ENCODE peak calls at places on chromosomes 13 and 19, in seven cellular contexts. One of them, this sample, is unnamed.

GRCh38 chr19:7251502-7251901 is 42.7 kb downstream of the INSR start:
- DNase-seq in HTR-8/SVneo: no peak
- DNase-seq in NCI-H82: no peak
- DNase-seq in kidney tubule cell: no peak
- DNase-seq in omental fat pad: no peak
- DNase-seq in DMS153: no peak
- DNase-seq in NAMALWA: no peak
- DNase-seq in this sample: no peak

GRCh38 chr19:34597596-34597995 is 79.4 kb downstream of the SCGB2B2 start:
- DNase-seq in HTR-8/SVneo: no peak
- DNase-seq in NCI-H82: no peak
- DNase-seq in kidney tubule cell: no peak
- DNase-seq in omental fat pad: no peak
- DNase-seq in DMS153: no peak
- DNase-seq in NAMALWA: no peak
- DNase-seq in this sample: no peak

GRCh38 chr19:55283548-55284393 is at the start of gene BRSK1:
- DNase-seq in HTR-8/SVneo: peak
- DNase-seq in NCI-H82: peak
- DNase-seq in kidney tubule cell: peak
- DNase-seq in omental fat pad: no peak
- DNase-seq in DMS153: peak
- DNase-seq in NAMALWA: no peak
- DNase-seq in this sample: no peak

GRCh38 chr19:16449330-16449961 is 22.3 kb downstream of the EPS15L1 start:
- DNase-seq in HTR-8/SVneo: no peak
- DNase-seq in NCI-H82: no peak
- DNase-seq in kidney tubule cell: peak
- DNase-seq in omental fat pad: no peak
- DNase-seq in DMS153: no peak
- DNase-seq in NAMALWA: peak
- DNase-seq in this sample: peak

GRCh38 chr13:19763618-19764017 is 19.1 kb downstream of the PSPC1 start:
- DNase-seq in HTR-8/SVneo: no peak
- DNase-seq in NCI-H82: no peak
- DNase-seq in kidney tubule cell: no peak
- DNase-seq in omental fat pad: no peak
- DNase-seq in DMS153: no peak
- DNase-seq in NAMALWA: no peak
- DNase-seq in this sample: no peak

GRCh38 chr13:102774596-102775375 is 1.2 kb upstream of the TEX30 start:
- DNase-seq in HTR-8/SVneo: no peak
- DNase-seq in NCI-H82: no peak
- DNase-seq in kidney tubule cell: peak
- DNase-seq in omental fat pad: no peak
- DNase-seq in DMS153: no peak
- DNase-seq in NAMALWA: no peak
- DNase-seq in this sample: no peak

GRCh38 chr19:29715695-29716581 is 877 bp upstream of the C19orf12 start:
- DNase-seq in HTR-8/SVneo: no peak
- DNase-seq in NCI-H82: peak
- DNase-seq in kidney tubule cell: peak
- DNase-seq in omental fat pad: no peak
- DNase-seq in DMS153: no peak
- DNase-seq in NAMALWA: no peak
- DNase-seq in this sample: no peak

GRCh38 chr13:27923794-27924528 is 4.2 kb downstream of the PDX1 start:
- DNase-seq in HTR-8/SVneo: no peak
- DNase-seq in NCI-H82: peak
- DNase-seq in kidney tubule cell: no peak
- DNase-seq in omental fat pad: no peak
- DNase-seq in DMS153: no peak
- DNase-seq in NAMALWA: no peak
- DNase-seq in this sample: no peak

GRCh38 chr13:73738626-73739025 is 395.6 kb downstream of the KLF12 start:
- DNase-seq in HTR-8/SVneo: no peak
- DNase-seq in NCI-H82: peak
- DNase-seq in kidney tubule cell: no peak
- DNase-seq in omental fat pad: no peak
- DNase-seq in DMS153: no peak
- DNase-seq in NAMALWA: no peak
- DNase-seq in this sample: no peak

GRCh38 chr13:34358811-34359513 is 541.0 kb downstream of the RFC3 start:
- DNase-seq in HTR-8/SVneo: no peak
- DNase-seq in NCI-H82: no peak
- DNase-seq in kidney tubule cell: peak
- DNase-seq in omental fat pad: no peak
- DNase-seq in DMS153: no peak
- DNase-seq in NAMALWA: no peak
- DNase-seq in this sample: no peak

GRCh38 chr13:40383922-40384321 is 282.5 kb downstream of the FOXO1 start:
- DNase-seq in HTR-8/SVneo: no peak
- DNase-seq in NCI-H82: peak
- DNase-seq in kidney tubule cell: no peak
- DNase-seq in omental fat pad: no peak
- DNase-seq in DMS153: no peak
- DNase-seq in NAMALWA: no peak
- DNase-seq in this sample: no peak

GRCh38 chr13:19864339-19865309 is 1.2 kb upstream of the ZMYM5 start:
- DNase-seq in HTR-8/SVneo: peak
- DNase-seq in NCI-H82: peak
- DNase-seq in kidney tubule cell: peak
- DNase-seq in omental fat pad: peak
- DNase-seq in DMS153: peak
- DNase-seq in NAMALWA: peak
- DNase-seq in this sample: no peak

GRCh38 chr13:62924395-62924794 is 1508.7 kb upstream of the PCDH20 start:
- DNase-seq in HTR-8/SVneo: no peak
- DNase-seq in NCI-H82: no peak
- DNase-seq in kidney tubule cell: no peak
- DNase-seq in omental fat pad: no peak
- DNase-seq in DMS153: no peak
- DNase-seq in NAMALWA: no peak
- DNase-seq in this sample: no peak

GRCh38 chr13:30331331-30331771 is 24.0 kb upstream of the KATNAL1 start:
- DNase-seq in HTR-8/SVneo: no peak
- DNase-seq in NCI-H82: no peak
- DNase-seq in kidney tubule cell: no peak
- DNase-seq in omental fat pad: no peak
- DNase-seq in DMS153: no peak
- DNase-seq in NAMALWA: no peak
- DNase-seq in this sample: no peak

GRCh38 chr13:97875218-97875617 is 78.3 kb upstream of the IPO5 start:
- DNase-seq in HTR-8/SVneo: no peak
- DNase-seq in NCI-H82: no peak
- DNase-seq in kidney tubule cell: no peak
- DNase-seq in omental fat pad: no peak
- DNase-seq in DMS153: no peak
- DNase-seq in NAMALWA: no peak
- DNase-seq in this sample: no peak

GRCh38 chr19:35738021-35738886 is 4.0 kb downstream of the IGFLR1 start:
- DNase-seq in HTR-8/SVneo: no peak
- DNase-seq in NCI-H82: no peak
- DNase-seq in kidney tubule cell: no peak
- DNase-seq in omental fat pad: no peak
- DNase-seq in DMS153: no peak
- DNase-seq in NAMALWA: no peak
- DNase-seq in this sample: no peak

GRCh38 chr13:35818577-35819165 is 312.5 kb downstream of the DCLK1 start:
- DNase-seq in HTR-8/SVneo: peak
- DNase-seq in NCI-H82: peak
- DNase-seq in kidney tubule cell: peak
- DNase-seq in omental fat pad: no peak
- DNase-seq in DMS153: peak
- DNase-seq in NAMALWA: peak
- DNase-seq in this sample: no peak

GRCh38 chr19:27740396-27740795 is 1472.6 kb downstream of the UQCRFS1 start:
- DNase-seq in HTR-8/SVneo: no peak
- DNase-seq in NCI-H82: no peak
- DNase-seq in kidney tubule cell: no peak
- DNase-seq in omental fat pad: no peak
- DNase-seq in DMS153: no peak
- DNase-seq in NAMALWA: no peak
- DNase-seq in this sample: no peak

GRCh38 chr13:91375119-91375729 is 23.2 kb upstream of the GPC5 start:
- DNase-seq in HTR-8/SVneo: no peak
- DNase-seq in NCI-H82: peak
- DNase-seq in kidney tubule cell: peak
- DNase-seq in omental fat pad: no peak
- DNase-seq in DMS153: no peak
- DNase-seq in NAMALWA: peak
- DNase-seq in this sample: no peak

GRCh38 chr13:59710995-59711701 is 452.6 kb downstream of the DIAPH3 start:
- DNase-seq in HTR-8/SVneo: no peak
- DNase-seq in NCI-H82: no peak
- DNase-seq in kidney tubule cell: no peak
- DNase-seq in omental fat pad: no peak
- DNase-seq in DMS153: no peak
- DNase-seq in NAMALWA: no peak
- DNase-seq in this sample: no peak

GRCh38 chr13:33849211-33849610 is 31.3 kb downstream of the RFC3 start:
- DNase-seq in HTR-8/SVneo: no peak
- DNase-seq in NCI-H82: no peak
- DNase-seq in kidney tubule cell: no peak
- DNase-seq in omental fat pad: no peak
- DNase-seq in DMS153: no peak
- DNase-seq in NAMALWA: no peak
- DNase-seq in this sample: no peak

GRCh38 chr13:98189841-98190505 is 12.9 kb upstream of the RNF113B start:
- DNase-seq in HTR-8/SVneo: no peak
- DNase-seq in NCI-H82: no peak
- DNase-seq in kidney tubule cell: peak
- DNase-seq in omental fat pad: no peak
- DNase-seq in DMS153: no peak
- DNase-seq in NAMALWA: peak
- DNase-seq in this sample: no peak

GRCh38 chr13:21637296-21637695 is 33.3 kb upstream of the MICU2 start:
- DNase-seq in HTR-8/SVneo: peak
- DNase-seq in NCI-H82: no peak
- DNase-seq in kidney tubule cell: peak
- DNase-seq in omental fat pad: peak
- DNase-seq in DMS153: peak
- DNase-seq in NAMALWA: no peak
- DNase-seq in this sample: peak

GRCh38 chr19:48461982-48462655 is 6.7 kb downstream of the KCNJ14 start:
- DNase-seq in HTR-8/SVneo: no peak
- DNase-seq in NCI-H82: peak
- DNase-seq in kidney tubule cell: no peak
- DNase-seq in omental fat pad: no peak
- DNase-seq in DMS153: no peak
- DNase-seq in NAMALWA: peak
- DNase-seq in this sample: no peak

GRCh38 chr19:28737021-28737525 is 475.9 kb downstream of the UQCRFS1 start:
- DNase-seq in HTR-8/SVneo: peak
- DNase-seq in NCI-H82: peak
- DNase-seq in kidney tubule cell: peak
- DNase-seq in omental fat pad: no peak
- DNase-seq in DMS153: peak
- DNase-seq in NAMALWA: peak
- DNase-seq in this sample: peak